ENCODE peak calls at places on chromosomes 12 and 14, in six cellular contexts. L is ascending aorta; P is naive thymus-derived CD4-positive, alpha-beta T cell; Q is MM.1S; E is GM23248; X is mammary epithelial cell. W is an unnamed sample.
A peak's percentile ranks its signal among the peaks of the same experiment; 100 is the strongest.

GRCh38 chr12:87575906-87576305 is 453.3 kb downstream of the C12orf50 start:
- DNase-seq in Q (no peak), P (no peak), L (no peak), X (no peak), E (no peak), W (no peak)

GRCh38 chr12:124755801-124756148 is 107.9 kb downstream of the SCARB1 start:
- DNase-seq in Q (no peak), E (no peak), P (no peak), X (no peak), L (no peak), W (no peak)

GRCh38 chr12:4956054-4956453 is 46.3 kb downstream of the KCNA1 start:
- DNase-seq in E (no peak), Q (no peak), P (no peak), X (no peak), L (no peak), W (no peak)

GRCh38 chr12:48000878-48001321 is 3.4 kb downstream of the COL2A1 start:
- DNase-seq in E (peak; percentile 86), X (peak; percentile 92), Q (no peak), L (no peak), P (no peak), W (no peak)

GRCh38 chr12:48937170-48937569 is 11.9 kb upstream of the FKBP11 start:
- DNase-seq in P (no peak), E (peak; percentile 23), Q (no peak), X (no peak), L (no peak), W (peak; percentile 49)

GRCh38 chr12:53223391-53224267 is 8.4 kb downstream of the RARG start:
- DNase-seq in P (no peak), Q (no peak), E (peak; percentile 72), L (no peak), X (peak; percentile 56), W (no peak)

GRCh38 chr12:25276199-25276937 is 25.6 kb upstream of the KRAS start:
- DNase-seq in L (no peak), Q (peak; percentile 31), P (no peak), E (peak; percentile 69), X (peak; percentile 93), W (no peak)

GRCh38 chr12:107912421-107913004 is 138.0 kb downstream of the ASCL4 start:
- DNase-seq in X (peak; percentile 51), P (peak; percentile 41), L (no peak), Q (peak; percentile 63), E (peak; percentile 39), W (peak; percentile 98)

GRCh38 chr14:72513994-72514659 is 379.8 kb downstream of the DPF3 start:
- DNase-seq in X (peak; percentile 29), P (no peak), L (no peak), Q (peak; percentile 41), E (peak; percentile 81), W (no peak)

GRCh38 chr14:71117839-71118743 is 210.8 kb downstream of the PCNX1 start:
- DNase-seq in P (no peak), E (peak; percentile 59), Q (no peak), X (peak; percentile 72), L (no peak), W (no peak)

GRCh38 chr14:32713856-32714255 is 224.8 kb upstream of the NPAS3 start:
- DNase-seq in L (no peak), Q (no peak), X (no peak), E (no peak), P (no peak), W (no peak)

GRCh38 chr12:77133566-77133965 is 68.2 kb upstream of the E2F7 start:
- DNase-seq in Q (peak; percentile 59), X (peak; percentile 58), L (no peak), P (no peak), E (peak; percentile 68), W (no peak)

GRCh38 chr12:12819752-12820311 is 6.7 kb downstream of the DDX47 start:
- DNase-seq in E (peak; percentile 95), L (peak; percentile 78), P (no peak), Q (no peak), X (peak; percentile 86), W (no peak)

GRCh38 chr12:30531731-30532678 is 163.7 kb downstream of the IPO8 start:
- DNase-seq in L (no peak), Q (no peak), E (no peak), X (no peak), P (no peak), W (no peak)

GRCh38 chr12:12353807-12354206 is 3.1 kb upstream of the BORCS5 start:
- DNase-seq in P (no peak), Q (no peak), X (no peak), L (no peak), E (no peak), W (peak; percentile 35)

GRCh38 chr14:83744901-83745300 is 1785.0 kb upstream of the FLRT2 start:
- DNase-seq in X (no peak), Q (no peak), L (no peak), E (no peak), P (no peak), W (no peak)

GRCh38 chr12:104643921-104644669 is 187.3 kb downstream of the CHST11 start:
- DNase-seq in P (no peak), X (no peak), L (no peak), E (no peak), Q (peak; percentile 74), W (no peak)

GRCh38 chr12:58919271-58920101 is 818 bp downstream of the LRIG3 start:
- DNase-seq in E (peak; percentile 70), L (peak; percentile 67), Q (peak; percentile 45), P (no peak), X (peak; percentile 76), W (no peak)

GRCh38 chr14:78278464-78278863 is 108.3 kb downstream of the NRXN3 start:
- DNase-seq in Q (no peak), P (no peak), E (no peak), X (no peak), L (no peak), W (no peak)

GRCh38 chr12:58148405-58148804 is 207.0 kb downstream of the ATP23 start:
- DNase-seq in L (no peak), Q (no peak), X (peak; percentile 84), P (no peak), E (peak; percentile 80), W (no peak)

GRCh38 chr12:115771065-115771464 is 506.4 kb downstream of the MED13L start:
- DNase-seq in E (peak; percentile 19), X (no peak), Q (no peak), L (no peak), P (no peak), W (no peak)

GRCh38 chr12:24039113-24039525 is 89.6 kb upstream of the SOX5 start:
- DNase-seq in P (no peak), L (no peak), X (peak; percentile 35), Q (no peak), E (peak; percentile 70), W (no peak)

GRCh38 chr14:37816743-37817295 is 221.4 kb downstream of the TTC6 start:
- DNase-seq in P (no peak), L (no peak), X (no peak), E (no peak), Q (no peak), W (no peak)

GRCh38 chr14:37816135-37816534 is 220.7 kb downstream of the TTC6 start:
- DNase-seq in X (no peak), P (no peak), Q (no peak), E (no peak), L (no peak), W (no peak)

GRCh38 chr14:37810094-37810801 is 214.8 kb downstream of the TTC6 start:
- DNase-seq in Q (no peak), L (no peak), P (no peak), E (no peak), X (no peak), W (no peak)

GRCh38 chr14:37819155-37820015 is 224.0 kb downstream of the TTC6 start:
- DNase-seq in Q (no peak), E (peak; percentile 81), X (peak; percentile 52), L (no peak), P (no peak), W (no peak)

DNA sequence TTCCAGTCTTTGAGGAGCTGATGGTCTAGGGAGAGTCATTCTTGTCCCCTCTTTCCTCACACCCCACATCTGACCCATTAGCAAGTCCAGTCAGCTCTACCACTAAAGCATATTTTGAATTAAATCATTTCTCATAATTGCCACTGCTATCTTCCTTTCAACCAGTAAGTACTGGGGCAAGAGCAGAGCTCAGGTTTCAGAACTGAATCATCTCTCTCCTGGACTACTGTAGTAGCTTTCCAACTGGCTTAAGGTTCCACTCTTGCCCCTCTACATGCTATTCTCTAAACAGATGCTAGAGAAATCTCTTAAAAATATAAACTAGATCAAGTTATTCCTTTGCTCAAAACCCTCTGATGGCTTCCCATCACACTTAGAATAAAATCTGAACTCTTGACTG is 218.3 kb downstream of the TTC6 start:
- DNase-seq in L (no peak), Q (no peak), P (no peak), X (no peak), E (no peak), W (no peak)
- H3K27ac ChIP-seq in L (no peak overlapping the region), Q (no peak overlapping the region), P (no peak overlapping the region), X (no peak overlapping the region), E (no peak overlapping the region), W (no peak overlapping the region)

GRCh38 chr12:120532701-120533238 is 1.4 kb upstream of the RNF10 start:
- DNase-seq in P (no peak), L (no peak), E (no peak), X (no peak), Q (peak; percentile 53), W (no peak)

GRCh38 chr12:120538281-120539156 is 4.4 kb downstream of the RNF10 start:
- DNase-seq in P (no peak), L (peak; percentile 75), Q (peak; percentile 68), X (peak; percentile 74), E (peak; percentile 72), W (no peak)

GRCh38 chr12:120534703-120535655 is 823 bp downstream of the RNF10 start:
- DNase-seq in P (peak; percentile 55), Q (peak; percentile 38), E (peak; percentile 90), X (peak; percentile 75), L (no peak), W (no peak)

GRCh38 chr12:120536064-120536791 is 2.1 kb downstream of the RNF10 start:
- DNase-seq in E (no peak), L (no peak), P (peak; percentile 15), X (no peak), Q (peak; percentile 61), W (no peak)

GRCh38 chr12:120534203-120534702 is at the start of gene RNF10:
- DNase-seq in L (peak; percentile 82), Q (peak; percentile 77), P (peak; percentile 83), E (peak; percentile 89), X (peak; percentile 78), W (peak; percentile 43)
- H3K27ac ChIP-seq in L (peak within 1 kb of the TSS; percentile 96), Q (peak within 1 kb of the TSS; percentile 92), P (peak within 1 kb of the TSS; percentile 97), E (peak within 1 kb of the TSS; percentile 39), X (peak within 1 kb of the TSS; percentile 74), W (peak within 1 kb of the TSS; percentile 66)

GRCh38 chr14:91390165-91390778 is 27.3 kb downstream of the CCDC88C start:
- DNase-seq in X (no peak), P (no peak), E (no peak), L (no peak), Q (no peak), W (no peak)
- H3K27ac ChIP-seq in X (no peak overlapping the region), P (peak overlapping the region; percentile 57), E (no peak overlapping the region), L (no peak overlapping the region), Q (peak overlapping the region; percentile 94), W (no peak overlapping the region)

GRCh38 chr14:35391388-35391710 is 13.2 kb downstream of the NFKBIA start:
- DNase-seq in X (no peak), P (no peak), Q (no peak), E (no peak), L (no peak), W (no peak)
- H3K27ac ChIP-seq in X (no peak overlapping the region), P (no peak overlapping the region), Q (no peak overlapping the region), E (no peak overlapping the region), L (no peak overlapping the region), W (no peak overlapping the region)